ENCODE peak calls at places on chromosomes 7 and 10, in six cellular contexts. H, Y, X, F, P and U are unnamed samples.

GRCh38 chr7:108014200-108014599 is 11.2 kb upstream of the LAMB1 start:
- DNase-seq in P (no peak), F (no peak), X (peak), H (no peak), Y (no peak), U (no peak)

GRCh38 chr10:85594239-85594638 is 772.4 kb downstream of the GRID1 start:
- DNase-seq in H (no peak), X (no peak), F (no peak), Y (no peak), P (no peak), U (no peak)

GRCh38 chr7:130102588-130102987 is 32.3 kb downstream of the KLHDC10 start:
- DNase-seq in H (no peak), F (no peak), Y (no peak), P (no peak), X (no peak), U (no peak)

GRCh38 chr7:42494722-42495121 is 257.7 kb upstream of the GLI3 start:
- DNase-seq in Y (no peak), X (peak), P (no peak), F (no peak), H (no peak), U (peak)

GRCh38 chr7:98329100-98329871 is 47.8 kb downstream of the BRI3 start:
- DNase-seq in P (no peak), X (peak), H (no peak), Y (no peak), F (no peak), U (no peak)

GRCh38 chr10:71486465-71487114 is 89.9 kb downstream of the CDH23 start:
- DNase-seq in Y (peak), H (peak), P (no peak), X (peak), F (no peak), U (peak)

GRCh38 chr10:113469796-113470195 is 83.1 kb upstream of the HABP2 start:
- DNase-seq in Y (no peak), X (no peak), F (no peak), H (no peak), P (no peak), U (no peak)

GRCh38 chr10:34908472-34908871 is 93.4 kb upstream of the PARD3 start:
- DNase-seq in P (peak), Y (no peak), H (no peak), X (peak), F (no peak), U (peak)

GRCh38 chr10:47332371-47332770 is 10.1 kb downstream of the GDF2 start:
- DNase-seq in F (no peak), Y (no peak), H (no peak), X (no peak), P (no peak), U (no peak)

GRCh38 chr10:80288849-80289248 is 609 bp downstream of the MAT1A start:
- DNase-seq in H (no peak), F (no peak), Y (no peak), P (no peak), X (no peak), U (no peak)

GRCh38 chr10:25849971-25850370 is 84.1 kb upstream of the MYO3A start:
- DNase-seq in Y (no peak), F (no peak), H (no peak), P (no peak), X (no peak), U (no peak)

GRCh38 chr10:91347529-91347928 is 62.6 kb upstream of the HECTD2 start:
- DNase-seq in X (no peak), Y (no peak), F (no peak), P (no peak), H (no peak), U (no peak)